ENCODE peak calls at places on chromosomes 5 and 9, in seven cellular contexts. One of them, this sample, is unnamed.

GRCh38 chr9:83062653-83063527 is at the start of gene RASEF:
- DNase-seq in osteocyte: no peak
- DNase-seq in prostate gland: peak
- DNase-seq in Peyer's patch: peak
- DNase-seq in glutamatergic neuron: peak
- DNase-seq in mesothelial cell of epicardium: peak
- DNase-seq in activated CD8-positive, alpha-beta T cell treated with anti-CD3 and anti-CD28 coated beads for 36 hours: no peak
- DNase-seq in this sample: peak

GRCh38 chr5:177555665-177556064 is 1.3 kb upstream of the FAM193B start:
- DNase-seq in osteocyte: no peak
- DNase-seq in prostate gland: no peak
- DNase-seq in Peyer's patch: no peak
- DNase-seq in glutamatergic neuron: no peak
- DNase-seq in mesothelial cell of epicardium: no peak
- DNase-seq in activated CD8-positive, alpha-beta T cell treated with anti-CD3 and anti-CD28 coated beads for 36 hours: no peak
- DNase-seq in this sample: no peak

GRCh38 chr5:32276173-32276853 is 36.4 kb downstream of the MTMR12 start:
- DNase-seq in osteocyte: no peak
- DNase-seq in prostate gland: no peak
- DNase-seq in Peyer's patch: no peak
- DNase-seq in glutamatergic neuron: no peak
- DNase-seq in mesothelial cell of epicardium: no peak
- DNase-seq in activated CD8-positive, alpha-beta T cell treated with anti-CD3 and anti-CD28 coated beads for 36 hours: no peak
- DNase-seq in this sample: no peak

GRCh38 chr9:82202808-82203207 is 214.2 kb downstream of the SPATA31D1 start:
- DNase-seq in osteocyte: no peak
- DNase-seq in prostate gland: no peak
- DNase-seq in Peyer's patch: no peak
- DNase-seq in glutamatergic neuron: no peak
- DNase-seq in mesothelial cell of epicardium: no peak
- DNase-seq in activated CD8-positive, alpha-beta T cell treated with anti-CD3 and anti-CD28 coated beads for 36 hours: no peak
- DNase-seq in this sample: no peak

GRCh38 chr9:129258124-129258822 is 80.2 kb upstream of the IER5L start:
- DNase-seq in osteocyte: peak
- DNase-seq in prostate gland: peak
- DNase-seq in Peyer's patch: peak
- DNase-seq in glutamatergic neuron: peak
- DNase-seq in mesothelial cell of epicardium: peak
- DNase-seq in activated CD8-positive, alpha-beta T cell treated with anti-CD3 and anti-CD28 coated beads for 36 hours: peak
- DNase-seq in this sample: peak

GRCh38 chr9:91100878-91101450 is 260.8 kb downstream of the AUH start:
- DNase-seq in osteocyte: no peak
- DNase-seq in prostate gland: no peak
- DNase-seq in Peyer's patch: no peak
- DNase-seq in glutamatergic neuron: no peak
- DNase-seq in mesothelial cell of epicardium: no peak
- DNase-seq in activated CD8-positive, alpha-beta T cell treated with anti-CD3 and anti-CD28 coated beads for 36 hours: peak
- DNase-seq in this sample: no peak

GRCh38 chr9:38059233-38059936 is 9.6 kb downstream of the SHB start:
- DNase-seq in osteocyte: no peak
- DNase-seq in prostate gland: no peak
- DNase-seq in Peyer's patch: no peak
- DNase-seq in glutamatergic neuron: no peak
- DNase-seq in mesothelial cell of epicardium: no peak
- DNase-seq in activated CD8-positive, alpha-beta T cell treated with anti-CD3 and anti-CD28 coated beads for 36 hours: no peak
- DNase-seq in this sample: no peak

GRCh38 chr9:79489241-79490000 is 82.3 kb upstream of the TLE4 start:
- DNase-seq in osteocyte: no peak
- DNase-seq in prostate gland: peak
- DNase-seq in Peyer's patch: no peak
- DNase-seq in glutamatergic neuron: no peak
- DNase-seq in mesothelial cell of epicardium: no peak
- DNase-seq in activated CD8-positive, alpha-beta T cell treated with anti-CD3 and anti-CD28 coated beads for 36 hours: no peak
- DNase-seq in this sample: no peak

GRCh38 chr9:2469681-2470141 is 151.9 kb upstream of the VLDLR start:
- DNase-seq in osteocyte: no peak
- DNase-seq in prostate gland: no peak
- DNase-seq in Peyer's patch: no peak
- DNase-seq in glutamatergic neuron: peak
- DNase-seq in mesothelial cell of epicardium: no peak
- DNase-seq in activated CD8-positive, alpha-beta T cell treated with anti-CD3 and anti-CD28 coated beads for 36 hours: peak
- DNase-seq in this sample: no peak

GRCh38 chr5:39394946-39395345 is 29.8 kb downstream of the DAB2 start:
- DNase-seq in osteocyte: no peak
- DNase-seq in prostate gland: no peak
- DNase-seq in Peyer's patch: no peak
- DNase-seq in glutamatergic neuron: no peak
- DNase-seq in mesothelial cell of epicardium: no peak
- DNase-seq in activated CD8-positive, alpha-beta T cell treated with anti-CD3 and anti-CD28 coated beads for 36 hours: no peak
- DNase-seq in this sample: no peak

GRCh38 chr5:67244345-67244793 is 47.8 kb upstream of the CD180 start:
- DNase-seq in osteocyte: no peak
- DNase-seq in prostate gland: no peak
- DNase-seq in Peyer's patch: no peak
- DNase-seq in glutamatergic neuron: no peak
- DNase-seq in mesothelial cell of epicardium: no peak
- DNase-seq in activated CD8-positive, alpha-beta T cell treated with anti-CD3 and anti-CD28 coated beads for 36 hours: no peak
- DNase-seq in this sample: no peak

GRCh38 chr5:93583799-93584530 is 943 bp downstream of the NR2F1 start:
- DNase-seq in osteocyte: no peak
- DNase-seq in prostate gland: no peak
- DNase-seq in Peyer's patch: no peak
- DNase-seq in glutamatergic neuron: peak
- DNase-seq in mesothelial cell of epicardium: no peak
- DNase-seq in activated CD8-positive, alpha-beta T cell treated with anti-CD3 and anti-CD28 coated beads for 36 hours: no peak
- DNase-seq in this sample: peak

GRCh38 chr9:133421615-133422542 is at the start of gene ADAMTS13:
- DNase-seq in osteocyte: no peak
- DNase-seq in prostate gland: no peak
- DNase-seq in Peyer's patch: no peak
- DNase-seq in glutamatergic neuron: no peak
- DNase-seq in mesothelial cell of epicardium: no peak
- DNase-seq in activated CD8-positive, alpha-beta T cell treated with anti-CD3 and anti-CD28 coated beads for 36 hours: peak
- DNase-seq in this sample: no peak

GRCh38 chr9:37921546-37922300 is 17.8 kb upstream of the SLC25A51 start:
- DNase-seq in osteocyte: no peak
- DNase-seq in prostate gland: peak
- DNase-seq in Peyer's patch: peak
- DNase-seq in glutamatergic neuron: no peak
- DNase-seq in mesothelial cell of epicardium: no peak
- DNase-seq in activated CD8-positive, alpha-beta T cell treated with anti-CD3 and anti-CD28 coated beads for 36 hours: no peak
- DNase-seq in this sample: no peak

GRCh38 chr5:145908206-145908945 is 28.0 kb upstream of the SH3RF2 start:
- DNase-seq in osteocyte: no peak
- DNase-seq in prostate gland: no peak
- DNase-seq in Peyer's patch: no peak
- DNase-seq in glutamatergic neuron: no peak
- DNase-seq in mesothelial cell of epicardium: no peak
- DNase-seq in activated CD8-positive, alpha-beta T cell treated with anti-CD3 and anti-CD28 coated beads for 36 hours: no peak
- DNase-seq in this sample: no peak

GRCh38 chr5:95743877-95744276 is 12.7 kb downstream of the RHOBTB3 start:
- DNase-seq in osteocyte: no peak
- DNase-seq in prostate gland: no peak
- DNase-seq in Peyer's patch: no peak
- DNase-seq in glutamatergic neuron: no peak
- DNase-seq in mesothelial cell of epicardium: no peak
- DNase-seq in activated CD8-positive, alpha-beta T cell treated with anti-CD3 and anti-CD28 coated beads for 36 hours: no peak
- DNase-seq in this sample: no peak

GRCh38 chr5:136033848-136034247 is 5.1 kb downstream of the TGFBI start:
- DNase-seq in osteocyte: no peak
- DNase-seq in prostate gland: peak
- DNase-seq in Peyer's patch: no peak
- DNase-seq in glutamatergic neuron: no peak
- DNase-seq in mesothelial cell of epicardium: no peak
- DNase-seq in activated CD8-positive, alpha-beta T cell treated with anti-CD3 and anti-CD28 coated beads for 36 hours: no peak
- DNase-seq in this sample: no peak

GRCh38 chr9:135255843-135256567 is 168.5 kb downstream of the OLFM1 start:
- DNase-seq in osteocyte: no peak
- DNase-seq in prostate gland: no peak
- DNase-seq in Peyer's patch: no peak
- DNase-seq in glutamatergic neuron: peak
- DNase-seq in mesothelial cell of epicardium: no peak
- DNase-seq in activated CD8-positive, alpha-beta T cell treated with anti-CD3 and anti-CD28 coated beads for 36 hours: no peak
- DNase-seq in this sample: no peak

GRCh38 chr9:129289131-129289731 is 111.2 kb upstream of the IER5L start:
- DNase-seq in osteocyte: peak
- DNase-seq in prostate gland: no peak
- DNase-seq in Peyer's patch: peak
- DNase-seq in glutamatergic neuron: no peak
- DNase-seq in mesothelial cell of epicardium: no peak
- DNase-seq in activated CD8-positive, alpha-beta T cell treated with anti-CD3 and anti-CD28 coated beads for 36 hours: no peak
- DNase-seq in this sample: no peak

GRCh38 chr9:130729145-130729544 is 35.6 kb downstream of the EXOSC2 start:
- DNase-seq in osteocyte: no peak
- DNase-seq in prostate gland: no peak
- DNase-seq in Peyer's patch: no peak
- DNase-seq in glutamatergic neuron: no peak
- DNase-seq in mesothelial cell of epicardium: no peak
- DNase-seq in activated CD8-positive, alpha-beta T cell treated with anti-CD3 and anti-CD28 coated beads for 36 hours: no peak
- DNase-seq in this sample: no peak

GRCh38 chr5:6767481-6768063 is 54.3 kb downstream of the TENT4A start:
- DNase-seq in osteocyte: no peak
- DNase-seq in prostate gland: no peak
- DNase-seq in Peyer's patch: no peak
- DNase-seq in glutamatergic neuron: no peak
- DNase-seq in mesothelial cell of epicardium: no peak
- DNase-seq in activated CD8-positive, alpha-beta T cell treated with anti-CD3 and anti-CD28 coated beads for 36 hours: no peak
- DNase-seq in this sample: no peak

GRCh38 chr5:171127314-171127713 is 181.7 kb upstream of the TLX3 start:
- DNase-seq in osteocyte: no peak
- DNase-seq in prostate gland: no peak
- DNase-seq in Peyer's patch: no peak
- DNase-seq in glutamatergic neuron: no peak
- DNase-seq in mesothelial cell of epicardium: no peak
- DNase-seq in activated CD8-positive, alpha-beta T cell treated with anti-CD3 and anti-CD28 coated beads for 36 hours: no peak
- DNase-seq in this sample: no peak

GRCh38 chr9:71072587-71072986 is 48.8 kb downstream of the TRPM3 start:
- DNase-seq in osteocyte: no peak
- DNase-seq in prostate gland: no peak
- DNase-seq in Peyer's patch: no peak
- DNase-seq in glutamatergic neuron: no peak
- DNase-seq in mesothelial cell of epicardium: no peak
- DNase-seq in activated CD8-positive, alpha-beta T cell treated with anti-CD3 and anti-CD28 coated beads for 36 hours: no peak
- DNase-seq in this sample: no peak

GRCh38 chr5:107542428-107542827 is 128.3 kb downstream of the EFNA5 start:
- DNase-seq in osteocyte: no peak
- DNase-seq in prostate gland: peak
- DNase-seq in Peyer's patch: peak
- DNase-seq in glutamatergic neuron: no peak
- DNase-seq in mesothelial cell of epicardium: no peak
- DNase-seq in activated CD8-positive, alpha-beta T cell treated with anti-CD3 and anti-CD28 coated beads for 36 hours: no peak
- DNase-seq in this sample: no peak

GRCh38 chr9:107628444-107628843 is 138.9 kb upstream of the KLF4 start:
- DNase-seq in osteocyte: no peak
- DNase-seq in prostate gland: no peak
- DNase-seq in Peyer's patch: no peak
- DNase-seq in glutamatergic neuron: no peak
- DNase-seq in mesothelial cell of epicardium: no peak
- DNase-seq in activated CD8-positive, alpha-beta T cell treated with anti-CD3 and anti-CD28 coated beads for 36 hours: no peak
- DNase-seq in this sample: no peak

GRCh38 chr9:84974790-84975189 is 305.3 kb downstream of the NTRK2 start:
- DNase-seq in osteocyte: no peak
- DNase-seq in prostate gland: no peak
- DNase-seq in Peyer's patch: no peak
- DNase-seq in glutamatergic neuron: no peak
- DNase-seq in mesothelial cell of epicardium: no peak
- DNase-seq in activated CD8-positive, alpha-beta T cell treated with anti-CD3 and anti-CD28 coated beads for 36 hours: no peak
- DNase-seq in this sample: no peak

GRCh38 chr5:115271295-115272060 is 8.8 kb upstream of the PGGT1B start:
- DNase-seq in osteocyte: no peak
- DNase-seq in prostate gland: no peak
- DNase-seq in Peyer's patch: no peak
- DNase-seq in glutamatergic neuron: no peak
- DNase-seq in mesothelial cell of epicardium: no peak
- DNase-seq in activated CD8-positive, alpha-beta T cell treated with anti-CD3 and anti-CD28 coated beads for 36 hours: no peak
- DNase-seq in this sample: no peak

GRCh38 chr5:115272297-115272958 is 9.8 kb upstream of the PGGT1B start:
- DNase-seq in osteocyte: no peak
- DNase-seq in prostate gland: no peak
- DNase-seq in Peyer's patch: no peak
- DNase-seq in glutamatergic neuron: no peak
- DNase-seq in mesothelial cell of epicardium: no peak
- DNase-seq in activated CD8-positive, alpha-beta T cell treated with anti-CD3 and anti-CD28 coated beads for 36 hours: no peak
- DNase-seq in this sample: no peak

DNA sequence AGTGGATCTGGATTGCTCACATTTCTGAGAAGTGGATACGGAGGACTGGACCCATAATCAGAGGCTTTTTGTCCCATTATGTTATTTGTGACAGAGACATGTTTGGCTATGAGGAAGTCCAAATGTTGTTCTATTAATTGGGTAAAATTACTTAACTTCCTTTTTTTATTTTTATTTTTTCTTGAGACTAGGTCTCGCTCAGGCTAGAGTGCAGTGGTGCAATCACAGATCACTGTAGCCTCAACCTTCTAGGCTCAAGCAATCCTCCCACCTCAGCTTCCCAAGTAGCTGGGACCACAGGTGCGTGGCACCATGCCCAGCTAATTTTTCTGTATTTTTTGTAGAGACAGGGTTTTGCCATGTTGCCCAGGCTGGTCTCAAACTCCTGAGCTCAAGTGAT is 11.9 kb upstream of the PGGT1B start:
- DNase-seq in osteocyte: no peak
- DNase-seq in prostate gland: no peak
- DNase-seq in Peyer's patch: no peak
- DNase-seq in glutamatergic neuron: no peak
- DNase-seq in mesothelial cell of epicardium: no peak
- DNase-seq in activated CD8-positive, alpha-beta T cell treated with anti-CD3 and anti-CD28 coated beads for 36 hours: no peak
- DNase-seq in this sample: no peak
- TF ChIP-seq CTCF in osteocyte: no peak
- TF ChIP-seq CTCF in prostate gland: no peak
- TF ChIP-seq CTCF in Peyer's patch: no peak
- TF ChIP-seq CTCF in glutamatergic neuron: no peak
- TF ChIP-seq CTCF in mesothelial cell of epicardium: no peak
- TF ChIP-seq CTCF in activated CD8-positive, alpha-beta T cell treated with anti-CD3 and anti-CD28 coated beads for 36 hours: no peak
- TF ChIP-seq CTCF in this sample: no peak

GRCh38 chr5:106412606-106413005 is 1258.1 kb downstream of the EFNA5 start:
- DNase-seq in osteocyte: no peak
- DNase-seq in prostate gland: no peak
- DNase-seq in Peyer's patch: no peak
- DNase-seq in glutamatergic neuron: no peak
- DNase-seq in mesothelial cell of epicardium: no peak
- DNase-seq in activated CD8-positive, alpha-beta T cell treated with anti-CD3 and anti-CD28 coated beads for 36 hours: no peak
- DNase-seq in this sample: no peak

GRCh38 chr5:106408141-106408540 is 1262.6 kb downstream of the EFNA5 start:
- DNase-seq in osteocyte: no peak
- DNase-seq in prostate gland: no peak
- DNase-seq in Peyer's patch: no peak
- DNase-seq in glutamatergic neuron: no peak
- DNase-seq in mesothelial cell of epicardium: no peak
- DNase-seq in activated CD8-positive, alpha-beta T cell treated with anti-CD3 and anti-CD28 coated beads for 36 hours: no peak
- DNase-seq in this sample: no peak
- TF ChIP-seq CTCF in osteocyte: no peak
- TF ChIP-seq CTCF in prostate gland: no peak
- TF ChIP-seq CTCF in Peyer's patch: no peak
- TF ChIP-seq CTCF in glutamatergic neuron: no peak
- TF ChIP-seq CTCF in mesothelial cell of epicardium: no peak
- TF ChIP-seq CTCF in activated CD8-positive, alpha-beta T cell treated with anti-CD3 and anti-CD28 coated beads for 36 hours: no peak
- TF ChIP-seq CTCF in this sample: no peak

GRCh38 chr5:113336975-113337374 is 97.8 kb downstream of the TSSK1B start:
- DNase-seq in osteocyte: no peak
- DNase-seq in prostate gland: peak
- DNase-seq in Peyer's patch: no peak
- DNase-seq in glutamatergic neuron: peak
- DNase-seq in mesothelial cell of epicardium: no peak
- DNase-seq in activated CD8-positive, alpha-beta T cell treated with anti-CD3 and anti-CD28 coated beads for 36 hours: peak
- DNase-seq in this sample: no peak
- TF ChIP-seq CTCF in osteocyte: peak
- TF ChIP-seq CTCF in prostate gland: no peak
- TF ChIP-seq CTCF in Peyer's patch: no peak
- TF ChIP-seq CTCF in glutamatergic neuron: no peak
- TF ChIP-seq CTCF in mesothelial cell of epicardium: no peak
- TF ChIP-seq CTCF in activated CD8-positive, alpha-beta T cell treated with anti-CD3 and anti-CD28 coated beads for 36 hours: no peak
- TF ChIP-seq CTCF in this sample: peak

GRCh38 chr5:133260715-133261114 is 208.9 kb downstream of the HSPA4 start:
- DNase-seq in osteocyte: no peak
- DNase-seq in prostate gland: no peak
- DNase-seq in Peyer's patch: no peak
- DNase-seq in glutamatergic neuron: no peak
- DNase-seq in mesothelial cell of epicardium: no peak
- DNase-seq in activated CD8-positive, alpha-beta T cell treated with anti-CD3 and anti-CD28 coated beads for 36 hours: no peak
- DNase-seq in this sample: no peak
- TF ChIP-seq CTCF in osteocyte: no peak
- TF ChIP-seq CTCF in prostate gland: no peak
- TF ChIP-seq CTCF in Peyer's patch: no peak
- TF ChIP-seq CTCF in glutamatergic neuron: no peak
- TF ChIP-seq CTCF in mesothelial cell of epicardium: no peak
- TF ChIP-seq CTCF in activated CD8-positive, alpha-beta T cell treated with anti-CD3 and anti-CD28 coated beads for 36 hours: no peak
- TF ChIP-seq CTCF in this sample: no peak

This sample was measured in progenitor cell of endocrine pancreas.